ENCODE peak calls at places on chromosome 13, in six cellular contexts. U, L, W, T, R and Q are unnamed samples.

GRCh38 chr13:67416047-67416925 is 186.2 kb upstream of the PCDH9 start:
- DNase-seq in R (peak; percentile 28), U (no peak), W (no peak), T (peak; percentile 63), L (peak; percentile 68), Q (no peak)

GRCh38 chr13:100269837-100270236 is 180.9 kb downstream of the PCCA start:
- DNase-seq in R (peak; percentile 80), W (peak; percentile 59), L (no peak), T (peak; percentile 94), U (no peak), Q (no peak)

GRCh38 chr13:73776137-73776785 is 357.9 kb downstream of the KLF12 start:
- DNase-seq in U (no peak), T (no peak), R (no peak), W (no peak), L (no peak), Q (no peak)

GRCh38 chr13:40389081-40389641 is 277.3 kb downstream of the FOXO1 start:
- DNase-seq in R (no peak), U (no peak), W (no peak), T (no peak), L (no peak), Q (no peak)

GRCh38 chr13:71787461-71787860 is 79.5 kb downstream of the DACH1 start:
- DNase-seq in U (no peak), L (no peak), R (no peak), T (no peak), W (no peak), Q (no peak)

GRCh38 chr13:84126671-84127171 is 244.4 kb upstream of the SLITRK1 start:
- DNase-seq in R (no peak), U (no peak), L (no peak), T (no peak), W (no peak), Q (no peak)

GRCh38 chr13:75547917-75548316 is 1.7 kb upstream of the UCHL3 start:
- DNase-seq in U (no peak), L (no peak), T (no peak), W (no peak), R (no peak), Q (no peak)

GRCh38 chr13:43494206-43494605 is 292.6 kb downstream of the ENOX1 start:
- DNase-seq in L (no peak), R (no peak), U (no peak), W (no peak), T (no peak), Q (no peak)

GRCh38 chr13:65605386-65605785 is 1624.8 kb downstream of the PCDH9 start:
- DNase-seq in W (no peak), T (peak; percentile 21), R (no peak), L (no peak), U (no peak), Q (no peak)

GRCh38 chr13:97648171-97648880 is 214.4 kb downstream of the RAP2A start:
- DNase-seq in T (peak; percentile 72), R (no peak), U (no peak), W (no peak), L (no peak), Q (no peak)

GRCh38 chr13:33752631-33753030 is 65.3 kb upstream of the RFC3 start:
- DNase-seq in L (no peak), W (no peak), T (no peak), U (no peak), R (no peak), Q (no peak)

GRCh38 chr13:108269601-108270328 is at the start of gene TNFSF13B:
- DNase-seq in T (peak; percentile 53), U (no peak), R (peak; percentile 63), W (no peak), L (peak; percentile 53), Q (peak; percentile 75)

GRCh38 chr13:50419896-50420295 is 404.7 kb downstream of the KCNRG start:
- DNase-seq in L (no peak), R (peak; percentile 56), T (no peak), W (no peak), U (no peak), Q (no peak)

GRCh38 chr13:50892162-50892944 is 17.2 kb upstream of the RNASEH2B start:
- DNase-seq in L (no peak), W (no peak), T (no peak), R (no peak), U (no peak), Q (no peak)

GRCh38 chr13:27868639-27869435 is 51.0 kb upstream of the PDX1 start:
- DNase-seq in T (peak; percentile 22), R (no peak), L (peak; percentile 34), W (no peak), U (no peak), Q (no peak)

GRCh38 chr13:90868321-90868920 is 479.1 kb upstream of the MIR17HG start:
- DNase-seq in W (no peak), L (peak; percentile 31), U (no peak), T (peak; percentile 51), R (no peak), Q (no peak)

GRCh38 chr13:32081591-32081990 is 50.0 kb downstream of the FRY start:
- DNase-seq in U (no peak), W (no peak), R (no peak), L (no peak), T (no peak), Q (no peak)

GRCh38 chr13:26743971-26744370 is 16.6 kb downstream of the GPR12 start:
- DNase-seq in U (no peak), W (no peak), T (no peak), R (no peak), L (peak; percentile 70), Q (no peak)

GRCh38 chr13:36915106-36915505 is 4.9 kb downstream of the SMAD9 start:
- DNase-seq in R (no peak), T (no peak), L (no peak), W (no peak), U (no peak), Q (no peak)

GRCh38 chr13:77267362-77267761 is 59.5 kb downstream of the MYCBP2 start:
- DNase-seq in R (no peak), L (no peak), W (no peak), T (no peak), U (no peak), Q (no peak)

GRCh38 chr13:32863596-32863995 is 152.6 kb upstream of the KL start:
- DNase-seq in L (no peak), R (no peak), T (no peak), U (no peak), W (no peak), Q (no peak)

GRCh38 chr13:107124129-107124718 is 556.3 kb upstream of the ARGLU1 start:
- DNase-seq in U (no peak), L (peak; percentile 31), W (no peak), T (peak; percentile 26), R (no peak), Q (no peak)

GRCh38 chr13:84917252-84917878 is 881.9 kb downstream of the SLITRK6 start:
- DNase-seq in U (no peak), W (no peak), L (no peak), T (peak; percentile 54), R (no peak), Q (no peak)

GRCh38 chr13:31234729-31235128 is 35.0 kb downstream of the B3GLCT start:
- DNase-seq in L (no peak), T (peak; percentile 29), U (no peak), W (no peak), R (no peak), Q (no peak)

GRCh38 chr13:107585466-107585865 is 629.9 kb downstream of the LIG4 start:
- DNase-seq in U (no peak), W (no peak), T (peak; percentile 14), L (no peak), R (no peak), Q (no peak)

GRCh38 chr13:42478531-42479156 is 95.3 kb upstream of the TNFSF11 start:
- DNase-seq in T (peak; percentile 63), W (no peak), U (no peak), R (no peak), L (peak; percentile 27), Q (no peak)
- TF ChIP-seq CTCF in T (peak; percentile 73), W (no peak), U (no peak), R (no peak), L (peak; percentile 44), Q (no peak)

GRCh38 chr13:109769275-109769674 is 17.1 kb downstream of the IRS2 start:
- DNase-seq in W (no peak), L (no peak), R (no peak), T (no peak), U (no peak), Q (no peak)
- H3K4me3 ChIP-seq in W (no peak overlapping the region), L (no peak overlapping the region), R (no peak overlapping the region), T (no peak overlapping the region), U (no peak overlapping the region), Q (no peak overlapping the region)

DNA sequence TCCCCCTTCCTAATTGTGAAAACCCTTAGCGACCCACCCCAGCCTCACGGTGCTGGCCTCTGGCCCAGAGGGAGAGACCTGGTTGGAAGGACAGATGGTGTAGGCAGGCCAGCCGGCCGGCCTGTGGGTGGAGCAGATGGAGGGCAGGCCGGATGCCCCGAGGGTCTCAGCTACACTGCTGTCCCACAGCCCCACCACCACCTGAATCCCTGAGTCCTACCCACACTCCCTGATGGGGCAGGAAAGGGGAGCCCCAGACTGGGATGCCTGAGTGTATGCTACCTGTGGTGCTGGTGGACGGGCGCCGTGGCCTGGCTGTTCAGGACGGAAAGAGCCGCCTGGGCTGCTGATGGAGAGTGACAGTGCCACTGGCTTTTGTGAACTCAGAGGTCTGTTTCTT is 35.5 kb downstream of the TFDP1 start:
- DNase-seq in U (no peak), L (no peak), R (peak; percentile 35), W (no peak), T (no peak), Q (no peak)
- TF ChIP-seq CTCF in U (no peak), L (no peak), R (no peak), W (no peak), T (no peak), Q (no peak)

DNA sequence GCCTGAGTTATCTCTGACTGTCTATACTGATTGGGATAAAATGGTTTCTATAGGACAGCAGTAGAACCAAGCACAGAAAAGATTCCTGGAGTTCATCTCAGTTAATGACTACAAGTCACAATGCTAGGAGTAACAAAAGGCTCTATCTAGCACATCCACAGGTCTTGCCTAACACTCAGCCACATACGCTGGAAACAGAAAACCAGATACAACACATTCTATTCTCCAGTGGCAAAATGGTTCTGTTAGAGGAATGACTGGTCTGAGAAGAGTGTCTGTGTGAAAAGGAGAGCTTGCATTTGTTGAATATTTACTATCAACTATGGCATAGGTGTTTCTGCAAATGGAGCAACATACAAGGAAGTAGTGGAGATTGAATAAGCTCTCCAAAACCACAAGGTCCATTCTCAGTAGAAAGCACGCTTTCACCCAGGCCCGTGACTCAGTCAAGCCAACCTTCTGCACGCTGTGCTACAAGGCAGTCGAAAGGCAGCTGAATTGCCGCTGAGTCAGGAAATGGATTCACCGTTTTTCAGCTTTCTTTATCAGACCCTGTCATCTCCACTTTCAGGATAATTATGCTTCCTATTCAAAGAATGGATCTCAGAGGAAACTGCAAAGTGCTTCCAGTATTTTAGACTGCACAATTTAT is 761.4 kb downstream of the EFNB2 start:
- DNase-seq in R (no peak), T (peak; percentile 21), W (no peak), U (no peak), L (peak; percentile 12), Q (no peak)
- H3K4me3 ChIP-seq in R (no peak overlapping the region), T (no peak overlapping the region), W (no peak overlapping the region), U (no peak overlapping the region), L (no peak overlapping the region), Q (no peak overlapping the region)